ENCODE peak calls at places on chromosomes 6 and 20, in seven cellular contexts. N is epithelial cell of esophagus, P is colonic mucosa, O is astrocyte of the cerebellum, M is kidney epithelial cell, K is cardiac fibroblast, Q is mammary epithelial cell. B is an unnamed sample.

GRCh38 chr6:31049518-31049917 is 39.2 kb downstream of the MUC22 start:
- DNase-seq in N (peak), P (no peak), O (no peak), M (no peak), K (no peak), Q (no peak), B (no peak)

GRCh38 chr6:129521946-129522345 is 188.0 kb downstream of the ARHGAP18 start:
- DNase-seq in N (peak), P (no peak), O (no peak), M (no peak), K (no peak), Q (peak), B (no peak)

GRCh38 chr6:47581591-47581990 is 104.0 kb downstream of the CD2AP start:
- DNase-seq in N (no peak), P (no peak), O (no peak), M (no peak), K (no peak), Q (no peak), B (no peak)

GRCh38 chr6:17389274-17389847 is 4.0 kb upstream of the CAP2 start:
- DNase-seq in N (peak), P (no peak), O (no peak), M (no peak), K (peak), Q (peak), B (peak)

GRCh38 chr6:106281088-106281487 is 44.5 kb downstream of the ATG5 start:
- DNase-seq in N (no peak), P (no peak), O (no peak), M (no peak), K (no peak), Q (peak), B (no peak)

GRCh38 chr20:1280421-1281102 is 14.5 kb downstream of the SNPH start:
- DNase-seq in N (no peak), P (no peak), O (no peak), M (no peak), K (peak), Q (no peak), B (no peak)

GRCh38 chr20:62131560-62132320 is 9.5 kb downstream of the LSM14B start:
- DNase-seq in N (no peak), P (no peak), O (no peak), M (no peak), K (no peak), Q (no peak), B (no peak)

GRCh38 chr6:50709366-50709734 is 4.0 kb upstream of the TFAP2D start:
- DNase-seq in N (no peak), P (no peak), O (no peak), M (no peak), K (no peak), Q (no peak), B (no peak)

GRCh38 chr20:9225879-9226278 is 157.0 kb downstream of the PLCB4 start:
- DNase-seq in N (no peak), P (no peak), O (no peak), M (no peak), K (no peak), Q (no peak), B (no peak)

GRCh38 chr6:157272866-157273755 is 50.2 kb downstream of the TMEM242 start:
- DNase-seq in N (no peak), P (no peak), O (no peak), M (no peak), K (no peak), Q (no peak), B (no peak)
- H3K4me3 ChIP-seq in N (no peak), P (no peak), O (no peak), M (no peak), K (no peak), Q (no peak), B (no peak)

GRCh38 chr6:34601706-34602105 is 45.6 kb upstream of the SPDEF start:
- DNase-seq in N (no peak), P (no peak), O (no peak), M (no peak), K (no peak), Q (no peak), B (no peak)

GRCh38 chr6:34600101-34600500 is 44.0 kb upstream of the SPDEF start:
- DNase-seq in N (no peak), P (no peak), O (no peak), M (no peak), K (no peak), Q (no peak), B (no peak)

GRCh38 chr6:34602318-34603111 is 46.4 kb upstream of the SPDEF start:
- DNase-seq in N (peak), P (peak), O (no peak), M (peak), K (no peak), Q (no peak), B (no peak)

GRCh38 chr6:34598725-34599124 is 42.6 kb upstream of the SPDEF start:
- DNase-seq in N (no peak), P (no peak), O (no peak), M (no peak), K (no peak), Q (no peak), B (no peak)

GRCh38 chr6:34600796-34601195 is 44.7 kb upstream of the SPDEF start:
- DNase-seq in N (no peak), P (no peak), O (no peak), M (no peak), K (no peak), Q (no peak), B (no peak)
- H3K4me3 ChIP-seq in N (no peak), P (no peak), O (no peak), M (no peak), K (no peak), Q (no peak), B (no peak)

DNA sequence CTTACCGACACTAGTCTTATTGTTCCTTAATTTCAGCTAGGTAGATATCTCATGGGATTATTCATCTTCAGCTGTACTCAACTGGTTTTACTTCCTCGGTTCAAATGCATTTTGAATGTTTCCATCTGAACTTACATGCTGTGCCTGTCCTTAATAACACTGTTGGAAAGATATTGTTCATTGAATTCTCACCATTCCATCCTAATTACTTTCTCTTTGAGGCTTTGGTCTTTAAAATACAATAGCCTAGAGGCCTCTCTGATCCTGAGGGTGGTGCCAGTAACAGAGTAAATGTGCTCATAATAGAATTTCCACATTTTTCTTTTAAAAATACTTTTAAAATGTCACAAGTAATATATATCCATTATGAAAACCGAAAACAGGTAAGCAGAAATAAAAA is 54.0 kb downstream of the IL20RA start:
- DNase-seq in N (no peak), P (no peak), O (peak), M (no peak), K (no peak), Q (no peak), B (no peak)
- H3K4me3 ChIP-seq in N (no peak), P (no peak), O (no peak), M (no peak), K (no peak), Q (no peak), B (no peak)

DNA sequence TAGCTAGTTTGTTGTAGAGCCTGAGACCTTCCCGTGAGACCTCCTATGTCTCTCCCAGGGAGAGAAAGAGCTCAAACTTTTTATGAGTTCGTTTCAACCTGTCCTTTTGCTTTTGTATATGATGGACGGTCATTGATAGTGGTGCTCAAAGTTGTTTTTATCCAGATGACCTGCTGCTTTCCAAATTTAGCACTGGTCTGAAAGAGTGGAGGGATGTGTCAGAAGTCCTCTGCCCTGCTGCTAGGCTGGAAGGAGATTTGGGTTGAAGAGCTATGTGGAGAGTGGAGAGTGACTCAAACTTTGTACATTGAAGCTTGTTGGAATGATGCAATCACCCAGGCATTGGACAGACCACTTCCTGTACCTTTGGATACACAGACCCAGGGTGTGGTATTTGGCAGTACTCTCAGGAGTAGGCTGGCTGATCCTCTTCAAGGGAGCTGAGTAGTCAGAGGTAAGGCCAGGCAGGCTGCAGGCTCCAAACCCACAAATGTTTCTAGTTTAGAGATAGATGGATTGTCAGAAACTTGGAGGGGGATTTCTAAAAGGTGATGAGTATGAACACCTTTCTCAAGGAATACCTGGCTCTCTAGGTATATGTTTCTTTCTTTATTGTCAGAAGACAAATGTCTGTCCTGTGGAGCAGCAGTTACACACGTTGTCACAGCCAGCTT is 49.4 kb upstream of the RREB1 start:
- DNase-seq in N (peak), P (peak), O (peak), M (peak), K (peak), Q (peak), B (peak)
- H3K4me3 ChIP-seq in N (no peak), P (no peak), O (no peak), M (no peak), K (no peak), Q (no peak), B (no peak)

GRCh38 chr6:130970839-130971410 is 92.1 kb downstream of the EPB41L2 start:
- DNase-seq in N (no peak), P (no peak), O (no peak), M (no peak), K (no peak), Q (no peak), B (no peak)

GRCh38 chr6:130971504-130971903 is 91.5 kb downstream of the EPB41L2 start:
- DNase-seq in N (no peak), P (no peak), O (no peak), M (no peak), K (no peak), Q (no peak), B (no peak)

GRCh38 chr6:130968486-130968885 is 94.6 kb downstream of the EPB41L2 start:
- DNase-seq in N (no peak), P (no peak), O (no peak), M (no peak), K (no peak), Q (no peak), B (no peak)

GRCh38 chr6:130967502-130968469 is 95.3 kb downstream of the EPB41L2 start:
- DNase-seq in N (no peak), P (no peak), O (no peak), M (no peak), K (peak), Q (no peak), B (no peak)

DNA sequence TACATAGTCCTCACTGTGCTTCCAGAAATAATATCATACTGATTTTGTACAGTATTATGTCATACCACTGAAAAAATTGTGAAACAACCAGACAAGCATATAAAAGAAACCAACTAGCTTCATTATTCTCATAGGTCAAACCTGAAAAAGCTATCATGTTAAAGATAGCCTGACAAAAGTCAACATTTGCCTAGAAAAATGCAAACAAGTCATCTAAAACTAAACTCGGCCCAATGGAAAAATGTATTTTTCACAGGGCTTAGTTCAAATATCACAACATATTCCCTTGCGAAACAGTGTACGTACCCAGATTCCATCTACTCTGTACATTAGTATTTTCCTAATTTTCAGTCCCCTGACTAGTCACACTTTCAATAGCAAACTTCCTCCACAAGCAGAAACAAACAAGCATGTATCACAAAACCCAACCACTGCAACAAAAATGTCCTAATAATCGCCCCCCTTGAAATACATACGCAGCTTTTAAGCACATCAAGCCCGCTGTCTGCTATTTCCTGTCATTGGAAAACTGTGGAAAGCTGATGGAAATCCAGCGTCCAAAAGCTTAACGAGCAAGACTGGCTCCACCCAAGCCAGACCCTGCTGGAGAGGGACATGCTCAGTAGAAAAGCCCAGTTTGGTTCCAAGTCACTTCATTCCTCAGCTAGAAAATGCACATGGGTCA is 93.1 kb downstream of the EPB41L2 start:
- DNase-seq in N (no peak), P (no peak), O (no peak), M (no peak), K (peak), Q (no peak), B (no peak)
- H3K4me3 ChIP-seq in N (no peak), P (peak), O (no peak), M (no peak), K (peak), Q (no peak), B (peak)

DNA sequence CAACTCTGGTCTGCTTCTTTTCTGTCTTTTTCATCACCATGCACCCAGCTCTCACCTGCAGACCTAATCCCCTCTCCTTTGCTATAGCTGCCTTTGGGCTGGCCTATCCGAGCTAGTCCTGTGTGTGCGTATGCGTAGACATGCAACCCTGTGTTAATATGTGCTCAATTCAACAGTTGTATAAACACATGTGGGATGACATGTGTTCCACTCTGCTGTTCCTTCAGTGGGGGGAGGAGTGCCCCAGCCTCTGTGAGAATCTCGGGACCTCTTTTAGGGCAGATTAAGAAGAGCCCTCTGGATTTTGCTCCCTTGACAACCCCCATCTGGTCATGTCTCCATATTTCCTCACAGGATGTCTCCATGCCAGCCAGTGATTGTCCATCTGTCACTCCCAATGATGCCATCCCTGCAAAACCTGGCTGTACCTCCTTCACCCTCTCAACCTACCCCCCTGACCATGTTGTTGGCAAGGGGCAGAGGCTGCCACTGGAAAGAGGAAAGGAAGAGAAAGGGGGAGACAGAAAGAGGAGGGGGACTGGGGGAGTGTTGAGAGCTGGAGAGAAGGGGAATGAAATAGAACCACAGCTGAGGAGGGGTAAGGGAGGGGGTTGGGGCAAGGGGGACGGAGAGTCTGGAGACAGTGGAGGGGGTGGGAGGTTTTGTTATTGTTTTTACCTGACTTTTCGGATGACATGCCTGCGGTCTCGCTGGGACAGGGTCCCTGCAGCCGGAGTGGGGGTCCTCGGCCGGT is 431 bp downstream of the PRRT1 start:
- DNase-seq in N (no peak), P (no peak), O (no peak), M (no peak), K (no peak), Q (no peak), B (no peak)
- H3K4me3 ChIP-seq in N (no peak), P (peak), O (peak), M (peak), K (peak), Q (no peak), B (peak)

GRCh38 chr6:144283781-144284473 is 1.2 kb upstream of the UTRN start:
- DNase-seq in N (peak), P (no peak), O (no peak), M (no peak), K (peak), Q (peak), B (no peak)

GRCh38 chr6:144285798-144286502 is 815 bp downstream of the UTRN start:
- DNase-seq in N (peak), P (peak), O (no peak), M (no peak), K (peak), Q (peak), B (no peak)

GRCh38 chr6:144284474-144284752 is 722 bp upstream of the UTRN start:
- DNase-seq in N (no peak), P (no peak), O (no peak), M (no peak), K (no peak), Q (no peak), B (no peak)

GRCh38 chr6:144285548-144285797 is 338 bp downstream of the UTRN start:
- DNase-seq in N (no peak), P (no peak), O (no peak), M (no peak), K (no peak), Q (no peak), B (no peak)

DNA sequence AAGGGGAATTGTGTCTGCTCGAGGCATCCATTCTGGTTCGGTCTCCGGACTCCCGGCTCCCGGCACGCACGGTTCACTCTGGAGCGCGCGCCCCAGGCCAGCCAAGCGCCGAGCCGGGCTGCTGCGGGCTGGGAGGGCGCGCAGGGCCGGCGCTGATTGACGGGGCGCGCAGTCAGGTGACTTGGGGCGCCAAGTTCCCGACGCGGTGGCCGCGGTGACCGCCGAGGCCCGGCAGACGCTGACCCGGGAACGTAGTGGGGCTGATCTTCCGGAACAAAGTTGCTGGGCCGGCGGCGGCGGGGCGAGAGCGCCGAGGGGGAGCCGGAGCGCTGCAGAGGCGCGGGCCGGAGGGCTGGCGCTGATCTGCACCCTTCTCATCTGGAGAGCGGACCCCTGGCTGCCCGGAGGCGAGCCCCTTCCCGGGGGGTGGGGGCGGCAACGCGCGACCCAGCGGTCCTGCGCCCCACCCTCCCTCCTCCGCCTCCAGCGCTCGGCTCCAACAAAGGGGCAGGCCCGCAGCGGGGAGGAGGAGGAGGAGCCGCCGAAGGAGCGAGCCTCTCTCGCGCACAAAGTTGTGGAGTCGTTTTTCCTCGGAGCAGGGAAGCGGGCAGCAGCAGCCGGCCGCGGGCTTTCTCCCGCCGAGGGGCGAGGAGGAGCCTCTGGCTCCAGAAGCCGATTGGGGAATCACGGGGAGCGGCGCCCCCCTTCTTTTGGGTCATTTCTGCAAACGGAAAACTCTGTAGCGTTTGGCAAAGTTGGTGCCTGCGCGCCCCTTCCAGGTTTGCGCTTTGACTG is at the start of gene UTRN:
- DNase-seq in N (peak), P (peak), O (no peak), M (no peak), K (peak), Q (peak), B (peak)
- H3K4me3 ChIP-seq in N (peak), P (peak), O (peak), M (peak), K (peak), Q (peak), B (peak)